ENCODE peak calls at places on chromosomes 5 and 9, in five cellular contexts. U, P, M, V and G are unnamed samples.

GRCh38 chr5:16669776-16670175 is 53.0 kb upstream of the RETREG1 start:
- DNase-seq in U (no peak), P (peak; percentile 77), M (peak; percentile 85), V (no peak), G (peak; percentile 62)

GRCh38 chr9:129487658-129488483 is 133.0 kb downstream of the C9orf50 start:
- DNase-seq in U (peak; percentile 63), P (peak; percentile 76), M (peak; percentile 69), V (no peak), G (no peak)

GRCh38 chr9:129944501-129945116 is 98.4 kb downstream of the FNBP1 start:
- DNase-seq in U (no peak), P (no peak), M (no peak), V (no peak), G (no peak)

GRCh38 chr5:586751-587285 is 25.3 kb upstream of the CEP72 start:
- DNase-seq in U (peak; percentile 4), P (no peak), M (no peak), V (no peak), G (no peak)

GRCh38 chr5:178372091-178372695 is 139.6 kb upstream of the PHYKPL start:
- DNase-seq in U (no peak), P (no peak), M (no peak), V (no peak), G (no peak)

GRCh38 chr5:155004138-155004744 is 9.3 kb upstream of the KIF4B start:
- DNase-seq in U (peak; percentile 46), P (peak; percentile 45), M (peak; percentile 5), V (peak; percentile 56), G (no peak)

GRCh38 chr5:11234501-11234911 is 473.5 kb upstream of the DAP start:
- DNase-seq in U (no peak), P (no peak), M (no peak), V (no peak), G (no peak)

GRCh38 chr5:36692791-36693763 is 86.7 kb downstream of the SLC1A3 start:
- DNase-seq in U (peak; percentile 78), P (peak; percentile 76), M (peak; percentile 70), V (peak; percentile 82), G (peak; percentile 54)

GRCh38 chr9:124455820-124456219 is 5.6 kb downstream of the ADGRD2 start:
- DNase-seq in U (no peak), P (no peak), M (no peak), V (no peak), G (no peak)

GRCh38 chr5:30453168-30453567 is 740.3 kb upstream of the CDH6 start:
- DNase-seq in U (no peak), P (no peak), M (no peak), V (no peak), G (no peak)

GRCh38 chr5:91229031-91229623 is 154.0 kb downstream of the ARRDC3 start:
- DNase-seq in U (no peak), P (peak; percentile 52), M (peak; percentile 56), V (no peak), G (no peak)

GRCh38 chr5:37875051-37875787 is 35.4 kb upstream of the GDNF start:
- DNase-seq in U (no peak), P (peak; percentile 84), M (peak; percentile 54), V (peak; percentile 62), G (peak; percentile 75)

GRCh38 chr9:83154087-83154736 is 91.3 kb upstream of the RASEF start:
- DNase-seq in U (no peak), P (peak; percentile 54), M (peak; percentile 19), V (peak; percentile 73), G (no peak)

GRCh38 chr5:44983006-44983405 is 174.3 kb downstream of the MRPS30 start:
- DNase-seq in U (no peak), P (no peak), M (no peak), V (no peak), G (no peak)

GRCh38 chr9:119004618-119004990 is 364.6 kb downstream of the BRINP1 start:
- DNase-seq in U (no peak), P (peak; percentile 42), M (peak; percentile 25), V (no peak), G (peak; percentile 71)

GRCh38 chr5:68007446-68007845 is 208.1 kb upstream of the PIK3R1 start:
- DNase-seq in U (no peak), P (peak; percentile 90), M (peak; percentile 90), V (no peak), G (peak; percentile 51)

GRCh38 chr5:140881889-140882590 is at the start of gene PCDHA13:
- DNase-seq in U (no peak), P (peak; percentile 42), M (no peak), V (no peak), G (no peak)

GRCh38 chr5:164048527-164048926 is 543.1 kb downstream of the MAT2B start:
- DNase-seq in U (no peak), P (peak; percentile 71), M (peak; percentile 79), V (no peak), G (no peak)

GRCh38 chr5:147509041-147509709 is 693 bp downstream of the DPYSL3 start:
- DNase-seq in U (peak; percentile 47), P (peak; percentile 31), M (peak; percentile 35), V (no peak), G (no peak)

GRCh38 chr9:113299800-113300292 is 3.3 kb downstream of the RNF183 start:
- DNase-seq in U (peak; percentile 27), P (peak; percentile 22), M (peak; percentile 26), V (no peak), G (no peak)

GRCh38 chr5:107271682-107272350 is 398.9 kb downstream of the EFNA5 start:
- DNase-seq in U (no peak), P (no peak), M (no peak), V (no peak), G (no peak)

GRCh38 chr5:64796301-64796700 is 27.6 kb downstream of the CWC27 start:
- DNase-seq in U (no peak), P (no peak), M (no peak), V (no peak), G (no peak)

GRCh38 chr9:130500340-130500771 is 55.6 kb downstream of the ASS1 start:
- DNase-seq in U (peak; percentile 86), P (no peak), M (no peak), V (no peak), G (no peak)

GRCh38 chr5:140311011-140311467 is 8.1 kb upstream of the PFDN1 start:
- DNase-seq in U (no peak), P (peak; percentile 94), M (peak; percentile 95), V (no peak), G (peak; percentile 83)

GRCh38 chr9:92657296-92658094 is 12.4 kb downstream of the IPPK start:
- DNase-seq in U (no peak), P (peak; percentile 26), M (no peak), V (no peak), G (no peak)

GRCh38 chr9:97906236-97906831 is 16.0 kb downstream of the TRMO start:
- DNase-seq in U (no peak), P (no peak), M (peak; percentile 21), V (no peak), G (no peak)

GRCh38 chr5:10521466-10522223 is 42.2 kb upstream of the ANKRD33B start:
- DNase-seq in U (peak; percentile 38), P (no peak), M (no peak), V (no peak), G (no peak)

GRCh38 chr9:133768371-133768858 is 30.3 kb upstream of the SARDH start:
- DNase-seq in U (peak; percentile 8), P (no peak), M (no peak), V (no peak), G (no peak)

GRCh38 chr9:19030899-19031298 is 2.1 kb downstream of the SAXO1 start:
- DNase-seq in U (no peak), P (peak; percentile 37), M (no peak), V (no peak), G (no peak)

GRCh38 chr9:19032411-19032810 is 598 bp downstream of the SAXO1 start:
- DNase-seq in U (no peak), P (no peak), M (no peak), V (no peak), G (no peak)

GRCh38 chr9:19033015-19033414 is at the start of gene SAXO1:
- DNase-seq in U (no peak), P (no peak), M (no peak), V (no peak), G (no peak)

DNA sequence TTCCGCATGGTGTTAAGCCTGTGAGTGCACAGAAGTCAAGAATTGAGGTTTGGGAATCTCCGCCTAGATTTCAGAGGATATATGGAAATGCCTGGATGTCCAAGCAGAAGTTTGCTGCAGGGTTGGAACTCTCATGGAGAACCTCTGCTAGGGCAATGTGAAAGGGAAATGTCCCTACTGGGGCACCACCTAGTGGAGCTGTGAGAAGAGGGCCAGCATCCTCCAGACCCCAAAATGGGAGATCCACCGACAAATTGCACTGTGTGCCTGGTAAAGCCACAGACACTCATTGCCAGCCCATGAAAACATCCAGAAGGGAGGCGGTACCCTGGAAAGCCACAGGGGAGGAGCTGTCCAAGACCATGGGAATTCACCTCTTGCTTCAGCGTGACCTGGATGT is 3.6 kb upstream of the SAXO1 start:
- DNase-seq in U (no peak), P (no peak), M (no peak), V (no peak), G (no peak)
- TF ChIP-seq CTCF in U (peak; percentile 28), P (peak; percentile 14), M (no peak), V (peak; percentile 9), G (peak; percentile 46)

GRCh38 chr9:120876842-120877240 is at the start of gene PHF19:
- DNase-seq in U (peak; percentile 71), P (peak; percentile 49), M (no peak), V (no peak), G (no peak)
- TF ChIP-seq CTCF in U (no peak), P (no peak), M (no peak), V (no peak), G (no peak)

DNA sequence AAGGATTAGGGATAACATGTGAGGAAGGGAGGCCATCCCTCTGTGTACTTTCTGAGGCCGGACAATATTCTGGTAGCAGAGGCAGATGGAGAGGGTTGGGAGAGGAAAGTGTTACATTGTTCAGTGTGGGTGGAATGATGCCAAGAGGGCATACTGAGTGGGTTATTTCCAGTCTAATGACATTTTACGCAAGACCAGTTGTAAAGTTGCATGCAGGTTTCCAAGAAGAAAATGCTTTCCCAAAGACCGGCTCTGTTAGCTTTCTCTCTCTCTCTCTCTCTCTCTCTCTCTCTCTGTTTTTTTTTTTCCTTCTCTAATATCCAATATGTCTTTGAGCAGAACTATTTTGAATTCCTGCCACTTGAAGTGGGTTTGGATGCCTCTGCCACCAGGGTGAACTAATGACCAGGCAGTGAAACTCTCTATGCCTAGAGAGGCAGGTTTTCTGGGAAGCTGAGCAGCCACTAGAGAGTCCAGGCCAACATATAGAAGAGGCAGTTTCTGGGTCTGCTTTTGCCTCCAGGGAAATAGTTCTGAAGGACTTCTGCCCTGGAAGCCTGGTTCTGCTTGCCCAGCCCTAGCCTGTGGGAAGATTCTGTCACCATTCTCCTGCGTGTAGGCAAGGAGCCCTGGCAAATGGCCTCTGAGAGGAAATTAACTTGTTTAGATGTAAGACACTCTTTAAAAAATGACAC is 24.4 kb upstream of the ZNF366 start:
- DNase-seq in U (no peak), P (peak; percentile 13), M (peak; percentile 39), V (no peak), G (peak; percentile 19)
- TF ChIP-seq CTCF in U (no peak), P (no peak), M (no peak), V (no peak), G (peak; percentile 14)

DNA sequence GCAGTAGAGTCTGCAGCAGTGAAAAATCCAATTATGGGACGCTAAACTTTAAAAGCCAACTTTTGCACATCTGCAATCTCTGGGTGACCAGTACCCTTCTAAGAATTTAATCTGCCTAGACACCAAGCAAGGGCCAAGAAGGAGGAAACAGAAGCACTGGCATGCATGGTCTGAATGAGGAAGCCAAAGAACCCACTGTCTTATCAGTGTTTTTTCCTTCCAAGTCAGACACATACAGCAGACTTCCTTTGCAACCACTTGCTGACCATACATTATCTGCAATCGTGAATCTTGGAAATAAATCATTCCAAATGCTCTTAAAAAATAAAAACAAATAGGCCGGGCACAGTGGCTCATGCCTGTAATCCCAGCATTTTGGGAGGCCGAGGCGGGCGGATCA is 65.9 kb downstream of the DEPDC1B start:
- DNase-seq in U (no peak), P (no peak), M (peak; percentile 58), V (no peak), G (no peak)
- TF ChIP-seq CTCF in U (no peak), P (no peak), M (no peak), V (no peak), G (no peak)